ENCODE peak calls at places on chromosomes 3 and 15, in nine cellular contexts. K is activated B cell treated with CpG ODN at 0.5 μM for 24 hours, I is neural progenitor cell, N is GM12865, X is colonic mucosa, M is OCI-LY7, Q is WTC11, G is upper lobe of left lung, T is body of pancreas. F is an unnamed sample.

GRCh38 chr3:136862953-136863352 is 945 bp downstream of the NCK1 start:
- DNase-seq in X (no peak), N (no peak), I (no peak), Q (no peak), M (no peak), T (no peak), K (no peak), G (no peak), F (no peak)

GRCh38 chr15:76991048-76991447 is 3.9 kb upstream of the PSTPIP1 start:
- DNase-seq in T (peak; percentile 54), G (no peak), N (no peak), Q (peak; percentile 12), X (no peak), I (no peak), M (no peak), K (no peak), F (no peak)

GRCh38 chr3:45817788-45818523 is 21.6 kb upstream of the SLC6A20 start:
- DNase-seq in M (no peak), G (no peak), N (no peak), X (no peak), Q (no peak), T (peak; percentile 84), I (no peak), K (no peak), F (no peak)

GRCh38 chr15:58931985-58932384 is 1.5 kb downstream of the SLTM start:
- DNase-seq in Q (no peak), T (peak; percentile 49), N (peak; percentile 66), G (no peak), I (no peak), M (peak; percentile 57), X (peak; percentile 58), K (no peak), F (no peak)

GRCh38 chr3:6622260-6622659 is 238.7 kb upstream of the GRM7 start:
- DNase-seq in K (no peak), Q (no peak), T (no peak), I (no peak), M (no peak), G (no peak), N (no peak), X (no peak), F (no peak)

GRCh38 chr3:119359476-119359998 is 65.4 kb downstream of the ARHGAP31 start:
- DNase-seq in K (no peak), N (no peak), I (no peak), G (no peak), T (no peak), Q (no peak), X (no peak), M (peak; percentile 47), F (no peak)

GRCh38 chr3:20669184-20669583 is 483.2 kb upstream of the SGO1 start:
- DNase-seq in Q (no peak), M (no peak), G (no peak), K (no peak), X (no peak), I (no peak), N (no peak), T (peak; percentile 61), F (no peak)

GRCh38 chr3:8938021-8938420 is 25.3 kb downstream of the RAD18 start:
- DNase-seq in X (no peak), T (no peak), Q (no peak), K (no peak), I (peak; percentile 12), N (peak; percentile 28), G (no peak), M (peak; percentile 32), F (no peak)

GRCh38 chr15:65213241-65213640 is 2.0 kb upstream of the CILP start:
- DNase-seq in G (no peak), X (no peak), M (no peak), N (no peak), K (no peak), Q (no peak), I (no peak), T (no peak), F (no peak)

GRCh38 chr15:84582583-84583157 is 18.1 kb upstream of the ZSCAN2 start:
- DNase-seq in X (no peak), I (no peak), G (no peak), Q (no peak), T (no peak), K (no peak), N (no peak), M (no peak), F (no peak)

GRCh38 chr15:99029358-99029871 is 21.8 kb upstream of the PGPEP1L start:
- DNase-seq in X (no peak), K (no peak), T (no peak), N (no peak), M (no peak), Q (no peak), I (no peak), G (no peak), F (no peak)

GRCh38 chr15:99399612-99400011 is 148.3 kb downstream of the LRRC28 start:
- DNase-seq in I (no peak), T (no peak), M (no peak), X (no peak), Q (no peak), K (no peak), G (no peak), N (no peak), F (no peak)

GRCh38 chr3:52216585-52217408 is 8.6 kb downstream of the TLR9 start:
- DNase-seq in M (no peak), I (no peak), N (no peak), K (no peak), Q (no peak), G (peak; percentile 78), X (peak; percentile 92), T (peak; percentile 96), F (no peak)

GRCh38 chr3:165640031-165640430 is 197.2 kb downstream of the BCHE start:
- DNase-seq in T (no peak), K (no peak), M (no peak), Q (no peak), I (no peak), X (no peak), G (no peak), N (no peak), F (no peak)

GRCh38 chr15:40249477-40250303 is 10.8 kb downstream of the PAK6 start:
- DNase-seq in N (no peak), G (no peak), T (no peak), Q (peak; percentile 8), M (no peak), X (no peak), K (no peak), I (no peak), F (no peak)

GRCh38 chr3:55725681-55726500 is 238.8 kb upstream of the WNT5A start:
- DNase-seq in K (no peak), T (no peak), G (no peak), M (peak; percentile 72), I (no peak), X (no peak), Q (no peak), N (no peak), F (no peak)

GRCh38 chr3:127629462-127630403 is 748 bp downstream of the PODXL2 start:
- DNase-seq in M (peak; percentile 80), G (peak; percentile 83), I (no peak), Q (no peak), T (no peak), K (peak; percentile 25), N (peak; percentile 49), X (peak; percentile 38), F (no peak)

GRCh38 chr15:57611938-57612337 is 20.2 kb downstream of the MYZAP start:
- DNase-seq in Q (peak; percentile 28), K (no peak), N (no peak), M (no peak), I (peak; percentile 19), X (peak; percentile 67), G (no peak), T (peak; percentile 87), F (no peak)
- TF ChIP-seq CTCF in Q (no peak), K (no peak), N (no peak), M (no peak), I (peak; percentile 10), X (peak; percentile 25), G (peak; percentile 37), T (peak; percentile 95), F (no peak)

GRCh38 chr15:73715417-73715816 is 31.2 kb downstream of the CD276 start:
- DNase-seq in M (no peak), X (no peak), G (no peak), I (no peak), Q (no peak), T (no peak), K (no peak), N (no peak), F (no peak)

GRCh38 chr15:73717206-73717605 is 33.0 kb downstream of the CD276 start:
- DNase-seq in M (no peak), G (no peak), T (no peak), X (no peak), N (no peak), Q (no peak), I (no peak), K (no peak), F (no peak)

GRCh38 chr15:73716417-73716816 is 32.2 kb downstream of the CD276 start:
- DNase-seq in Q (no peak), X (no peak), T (peak; percentile 49), N (no peak), G (no peak), M (no peak), K (no peak), I (no peak), F (no peak)

GRCh38 chr15:73714695-73715301 is 30.6 kb downstream of the CD276 start:
- DNase-seq in N (no peak), Q (no peak), K (no peak), T (no peak), M (no peak), X (no peak), I (no peak), G (no peak), F (no peak)

DNA sequence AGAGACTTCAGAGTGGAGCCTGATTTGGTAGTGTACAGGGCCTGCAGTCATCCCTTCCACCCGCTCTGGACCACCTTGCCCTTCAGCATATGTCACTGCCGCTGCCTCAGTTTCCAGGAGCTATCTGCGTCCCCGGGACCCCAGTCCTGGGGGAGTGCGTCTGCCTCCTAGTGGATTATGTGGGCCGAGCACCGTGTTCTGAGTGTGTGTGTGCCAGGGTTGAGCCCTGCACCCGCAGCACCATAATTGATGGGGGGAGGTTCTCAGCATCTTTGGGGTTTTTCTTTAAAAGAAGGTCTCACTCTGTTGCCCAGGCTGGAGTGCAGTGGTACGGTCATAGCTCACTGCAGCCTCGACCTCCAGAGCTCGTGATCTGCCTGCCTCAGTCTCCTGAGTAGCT is 33.6 kb downstream of the CD276 start:
- DNase-seq in I (no peak), M (no peak), K (no peak), X (no peak), T (no peak), Q (peak; percentile 49), G (no peak), N (no peak), F (no peak)
- TF ChIP-seq CTCF in I (peak; percentile 38), M (peak; percentile 38), K (no peak), X (no peak), T (no peak), Q (peak; percentile 41), G (no peak), N (peak; percentile 8), F (peak; percentile 15)

GRCh38 chr15:38002883-38003477 is 68.5 kb downstream of the TMCO5A start:
- DNase-seq in M (peak; percentile 77), X (peak; percentile 75), Q (peak; percentile 79), I (peak; percentile 81), T (peak; percentile 49), K (no peak), N (peak; percentile 84), G (no peak), F (no peak)
- TF ChIP-seq CTCF in M (peak; percentile 87), X (peak; percentile 58), Q (peak; percentile 53), I (peak; percentile 82), T (peak; percentile 53), K (no peak), N (peak; percentile 75), G (peak; percentile 78), F (no peak)

GRCh38 chr15:96583671-96584070 is 253.2 kb downstream of the NR2F2 start:
- DNase-seq in X (no peak), K (no peak), I (no peak), T (no peak), N (no peak), M (no peak), G (no peak), Q (no peak), F (no peak)
- TF ChIP-seq CTCF in X (no peak), K (no peak), I (peak; percentile 15), T (no peak), N (no peak), M (no peak), G (no peak), Q (no peak), F (no peak)